ENCODE peak calls at places on chromosomes 7 and 10, in four cellular contexts. J is neural crest cell; L is aorta; T is stimulated activated CD4-positive, alpha-beta T cell treated with anti-CD3 and anti-CD28 coated beads, Interleukin-12 subunit alpha, Interleukin-12 subunit beta, amount 100 ng/mL, for 4 hours. B is an unnamed sample.

GRCh38 chr7:159310457-159311171 is 165.9 kb upstream of the VIPR2 start:
- DNase-seq in T (no peak), L (no peak), J (no peak), B (no peak)

GRCh38 chr7:129923709-129924108 is 29.1 kb downstream of the UBE2H start:
- DNase-seq in T (no peak), J (no peak), L (no peak), B (no peak)

GRCh38 chr10:55820478-55820877 is 540.6 kb downstream of the ZWINT start:
- DNase-seq in J (no peak), L (no peak), T (no peak), B (no peak)

GRCh38 chr10:75239391-75239790 is 3.6 kb upstream of the COMTD1 start:
- DNase-seq in J (no peak), L (no peak), T (no peak), B (no peak)

GRCh38 chr10:5888843-5889623 is 660 bp downstream of the ANKRD16 start:
- DNase-seq in L (peak), J (peak), T (peak), B (peak)

GRCh38 chr7:140625908-140626868 is 14.4 kb downstream of the DENND2A start:
- DNase-seq in T (no peak), J (no peak), L (peak), B (peak)

GRCh38 chr10:58625070-58625469 is 112.4 kb downstream of the BICC1 start:
- DNase-seq in L (no peak), J (no peak), T (no peak), B (no peak)

GRCh38 chr10:128631801-128632241 is 505.6 kb upstream of the MKI67 start:
- DNase-seq in T (no peak), L (no peak), J (no peak), B (no peak)

GRCh38 chr10:7218974-7219373 is 191.9 kb downstream of the SFMBT2 start:
- DNase-seq in J (no peak), L (no peak), T (no peak), B (no peak)

GRCh38 chr7:26965724-26966123 is 101.3 kb upstream of the SKAP2 start:
- DNase-seq in J (no peak), L (no peak), T (no peak), B (no peak)

GRCh38 chr10:123043409-123043925 is 34.7 kb downstream of the ACADSB start:
- DNase-seq in L (no peak), J (peak), T (peak), B (no peak)

GRCh38 chr7:20364815-20365214 is 34.1 kb downstream of the ITGB8 start:
- DNase-seq in J (no peak), T (no peak), L (no peak), B (no peak)

GRCh38 chr7:141045842-141046630 is 27.8 kb upstream of the TMEM178B start:
- DNase-seq in T (no peak), L (no peak), J (no peak), B (no peak)

GRCh38 chr7:96314402-96315108 is 7.3 kb downstream of the SLC25A13 start:
- DNase-seq in J (no peak), L (no peak), T (no peak), B (no peak)

GRCh38 chr7:102410123-102410522 is 14.0 kb downstream of the PRKRIP1 start:
- DNase-seq in J (no peak), L (no peak), T (no peak), B (no peak)

GRCh38 chr10:60729106-60729505 is 49.2 kb upstream of the CDK1 start:
- DNase-seq in L (no peak), T (no peak), J (no peak), B (no peak)

GRCh38 chr7:73646785-73647724 is 20.6 kb upstream of the VPS37D start:
- DNase-seq in J (no peak), L (no peak), T (no peak), B (no peak)

GRCh38 chr10:100346351-100346764 is 675 bp upstream of the SCD start:
- DNase-seq in L (peak), T (peak), J (peak), B (peak)

GRCh38 chr7:909358-910329 is 33.3 kb downstream of the GET4 start:
- DNase-seq in L (peak), T (no peak), J (no peak), B (peak)

GRCh38 chr7:123096434-123096833 is 100.9 kb upstream of the TAS2R16 start:
- DNase-seq in L (no peak), T (no peak), J (no peak), B (no peak)

GRCh38 chr7:73547841-73548240 is 9.6 kb downstream of the BCL7B start:
- DNase-seq in L (no peak), J (no peak), T (no peak), B (no peak)

GRCh38 chr7:2680792-2681490 is 7.1 kb upstream of the AMZ1 start:
- DNase-seq in T (peak), L (peak), J (peak), B (peak)

GRCh38 chr7:44279731-44280505 is 45.5 kb downstream of the CAMK2B start:
- DNase-seq in T (no peak), L (peak), J (no peak), B (peak)

GRCh38 chr10:96998329-96998888 is 166.3 kb downstream of the LCOR start:
- DNase-seq in T (no peak), L (no peak), J (no peak), B (no peak)